ENCODE peak calls at places on chromosomes 12 and 14, in six cellular contexts. X is PC-9, R is MM.1S, Z is GM23338, I is PC-3, A is neural progenitor cell. P is an unnamed sample. For H3F3A, the result is how much of the 10 kb centered on the place peaks cover.

GRCh38 chr12:124352839-124353238 is 57.9 kb downstream of the RFLNA start:
- DNase-seq in X (no peak), R (no peak), Z (no peak), I (no peak), A (no peak), P (no peak)

GRCh38 chr12:29220632-29221336 is 71.7 kb downstream of the FAR2 start:
- DNase-seq in X (no peak), R (no peak), Z (no peak), I (no peak), A (no peak), P (no peak)

GRCh38 chr14:43949410-43949809 is 557.7 kb downstream of the FSCB start:
- DNase-seq in X (no peak), R (no peak), Z (peak), I (no peak), A (peak), P (no peak)

GRCh38 chr12:51591020-51591901 is at the start of gene SCN8A:
- DNase-seq in X (no peak), R (peak), Z (peak), I (peak), A (peak), P (peak)

GRCh38 chr12:2555487-2556082 is 239.2 kb upstream of the FKBP4 start:
- DNase-seq in X (no peak), R (no peak), Z (peak), I (no peak), A (peak), P (no peak)

GRCh38 chr12:96070670-96071279 is 35.4 kb upstream of the LTA4H start:
- DNase-seq in X (peak), R (no peak), Z (peak), I (no peak), A (peak), P (peak)

GRCh38 chr12:47085815-47086252 is 6.1 kb upstream of the AMIGO2 start:
- DNase-seq in X (no peak), R (peak), Z (peak), I (peak), A (no peak), P (peak)

GRCh38 chr12:38921025-38921677 is 15.8 kb upstream of the CPNE8 start:
- DNase-seq in X (peak), R (peak), Z (peak), I (peak), A (peak), P (peak)

GRCh38 chr14:30655124-30655523 is 33.0 kb downstream of the SCFD1 start:
- DNase-seq in X (no peak), R (no peak), Z (no peak), I (peak), A (no peak), P (peak)

GRCh38 chr14:90453401-90453951 is 56.6 kb downstream of the CALM1 start:
- DNase-seq in X (no peak), R (no peak), Z (no peak), I (no peak), A (no peak), P (peak)

DNA sequence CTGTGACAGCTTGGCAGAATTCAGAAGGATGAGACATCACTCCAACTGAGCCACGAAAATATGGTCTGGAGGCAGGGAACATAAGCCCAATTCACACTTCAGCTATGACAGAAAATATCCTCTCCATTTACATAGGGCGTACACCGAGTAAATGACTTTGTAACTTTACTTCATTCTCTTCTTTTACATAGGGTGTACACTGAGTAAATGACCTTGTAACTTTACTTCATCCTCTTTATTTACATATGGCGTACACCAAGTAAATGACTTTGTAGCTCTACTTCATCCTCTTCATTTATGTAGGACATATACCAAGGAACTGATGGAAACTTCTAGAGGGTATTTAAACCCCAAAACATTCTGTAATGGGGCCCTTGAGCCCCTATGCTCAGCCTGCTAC is 14.1 kb upstream of the MAPKAPK5 start:
- DNase-seq in X (no peak), R (no peak), Z (no peak), I (no peak), A (no peak), P (no peak)
- H3F3A ChIP-seq in X (under half), R (under half), Z (under half), I (under half), A (under half), P (under half)

DNA sequence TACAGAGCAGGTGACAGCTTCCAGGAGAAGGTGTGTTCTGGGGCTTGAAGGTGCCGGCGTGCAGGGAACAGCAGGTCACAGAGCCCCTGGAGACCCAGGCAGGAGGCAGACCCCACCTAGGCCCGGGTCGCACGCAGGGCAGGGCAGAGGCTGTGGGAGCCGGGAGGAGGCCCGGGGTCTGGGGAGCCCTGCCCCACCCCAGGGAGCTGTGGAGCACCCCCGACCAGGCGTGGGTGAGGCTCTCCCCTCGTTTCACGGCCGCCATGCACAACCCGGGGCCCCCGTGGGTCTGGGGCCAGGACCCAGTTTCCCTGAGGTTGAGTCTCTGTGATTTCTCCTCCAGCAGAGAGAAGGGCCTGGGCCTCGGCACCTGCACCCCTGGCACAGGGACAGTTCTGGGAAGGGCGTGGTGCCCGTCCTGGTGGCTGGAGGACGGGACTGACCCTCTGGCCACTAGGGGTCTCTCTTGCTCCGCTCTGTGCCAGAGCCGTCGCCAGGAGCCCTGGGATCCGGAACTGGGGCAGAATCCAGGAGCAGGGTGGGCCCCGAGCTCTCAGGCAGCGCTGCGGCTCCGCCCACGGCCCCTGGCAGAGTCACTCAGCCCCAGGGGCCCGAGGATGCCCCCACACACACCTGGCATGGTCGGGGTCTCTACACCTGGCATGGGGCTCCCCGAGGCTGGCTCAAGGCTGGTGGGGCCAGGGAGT is 75.2 kb upstream of the FBRSL1 start:
- DNase-seq in X (peak), R (peak), Z (peak), I (peak), A (peak), P (peak)
- TF ChIP-seq EZH2 in X (no peak), R (no peak), Z (no peak), I (no peak), A (no peak), P (no peak)

GRCh38 chr12:86122846-86123468 is 133.2 kb downstream of the MGAT4C start:
- DNase-seq in X (no peak), R (no peak), Z (no peak), I (peak), A (no peak), P (no peak)
- H3F3A ChIP-seq in X (under half), R (under half), Z (under half), I (under half), A (under half), P (under half)

GRCh38 chr14:37590096-37590809 is 4.8 kb downstream of the FOXA1 start:
- DNase-seq in X (no peak), R (no peak), Z (no peak), I (peak), A (no peak), P (no peak)

GRCh38 chr14:37592288-37593274 is 2.5 kb downstream of the FOXA1 start:
- DNase-seq in X (peak), R (no peak), Z (peak), I (peak), A (peak), P (no peak)

GRCh38 chr14:37590810-37591139 is 4.3 kb downstream of the FOXA1 start:
- DNase-seq in X (no peak), R (no peak), Z (no peak), I (peak), A (no peak), P (no peak)

GRCh38 chr14:37591311-37591940 is 3.6 kb downstream of the FOXA1 start:
- DNase-seq in X (no peak), R (no peak), Z (peak), I (peak), A (peak), P (no peak)

GRCh38 chr14:37591941-37592287 is 3.1 kb downstream of the FOXA1 start:
- DNase-seq in X (peak), R (no peak), Z (no peak), I (peak), A (peak), P (no peak)
- TF ChIP-seq EZH2 in X (no peak), R (no peak), Z (peak), I (no peak), A (peak), P (peak)

GRCh38 chr12:68815232-68815927 is 7.4 kb downstream of the MDM2 start:
- DNase-seq in X (no peak), R (no peak), Z (no peak), I (no peak), A (no peak), P (no peak)

GRCh38 chr12:68812553-68813241 is 4.7 kb downstream of the MDM2 start:
- DNase-seq in X (no peak), R (no peak), Z (no peak), I (no peak), A (no peak), P (no peak)

GRCh38 chr12:68815928-68816800 is 8.2 kb downstream of the MDM2 start:
- DNase-seq in X (no peak), R (no peak), Z (no peak), I (no peak), A (no peak), P (no peak)

GRCh38 chr12:68814490-68815231 is 6.7 kb downstream of the MDM2 start:
- DNase-seq in X (no peak), R (no peak), Z (no peak), I (no peak), A (no peak), P (no peak)

GRCh38 chr12:68813242-68813593 is 5.2 kb downstream of the MDM2 start:
- DNase-seq in X (no peak), R (no peak), Z (no peak), I (no peak), A (no peak), P (no peak)
- H3F3A ChIP-seq in X (under half), R (half or more), Z (under half), I (under half), A (under half), P (half or more)